ENCODE peak calls at places on chromosomes 2 and 18, in six cellular contexts. One of them, this sample, is unnamed. For H3K27me3, the result is how much of the 10 kb centered on the place peaks cover.

GRCh38 chr2:131659168-131659572 is 131.5 kb downstream of the CCDC74A start:
- DNase-seq in adrenal gland: peak
- DNase-seq in brain microvascular endothelial cell: no peak
- DNase-seq in tibial artery: no peak
- DNase-seq in CD4-positive, CD25-positive, alpha-beta regulatory T cell: no peak
- DNase-seq in GM23338: no peak
- DNase-seq in this sample: no peak

GRCh38 chr2:128041561-128041960 is 13.7 kb upstream of the SAP130 start:
- DNase-seq in adrenal gland: no peak
- DNase-seq in brain microvascular endothelial cell: no peak
- DNase-seq in tibial artery: no peak
- DNase-seq in CD4-positive, CD25-positive, alpha-beta regulatory T cell: no peak
- DNase-seq in GM23338: no peak
- DNase-seq in this sample: no peak

GRCh38 chr18:41604964-41605363 is 350.1 kb upstream of the PIK3C3 start:
- DNase-seq in adrenal gland: no peak
- DNase-seq in brain microvascular endothelial cell: no peak
- DNase-seq in tibial artery: no peak
- DNase-seq in CD4-positive, CD25-positive, alpha-beta regulatory T cell: no peak
- DNase-seq in GM23338: no peak
- DNase-seq in this sample: no peak

GRCh38 chr18:76573325-76574025 is 78.4 kb upstream of the ZNF516 start:
- DNase-seq in adrenal gland: no peak
- DNase-seq in brain microvascular endothelial cell: peak
- DNase-seq in tibial artery: no peak
- DNase-seq in CD4-positive, CD25-positive, alpha-beta regulatory T cell: no peak
- DNase-seq in GM23338: no peak
- DNase-seq in this sample: no peak

GRCh38 chr2:190882327-190882766 is 1.7 kb downstream of the GLS start:
- DNase-seq in adrenal gland: no peak
- DNase-seq in brain microvascular endothelial cell: no peak
- DNase-seq in tibial artery: no peak
- DNase-seq in CD4-positive, CD25-positive, alpha-beta regulatory T cell: no peak
- DNase-seq in GM23338: no peak
- DNase-seq in this sample: no peak

GRCh38 chr2:9228088-9228751 is 21.6 kb downstream of the ASAP2 start:
- DNase-seq in adrenal gland: no peak
- DNase-seq in brain microvascular endothelial cell: peak
- DNase-seq in tibial artery: no peak
- DNase-seq in CD4-positive, CD25-positive, alpha-beta regulatory T cell: no peak
- DNase-seq in GM23338: no peak
- DNase-seq in this sample: no peak

GRCh38 chr2:53896864-53897263 is 37.1 kb upstream of the GPR75 start:
- DNase-seq in adrenal gland: no peak
- DNase-seq in brain microvascular endothelial cell: peak
- DNase-seq in tibial artery: no peak
- DNase-seq in CD4-positive, CD25-positive, alpha-beta regulatory T cell: no peak
- DNase-seq in GM23338: no peak
- DNase-seq in this sample: no peak

GRCh38 chr2:62920070-62920469 is 130.6 kb upstream of the OTX1 start:
- DNase-seq in adrenal gland: no peak
- DNase-seq in brain microvascular endothelial cell: no peak
- DNase-seq in tibial artery: no peak
- DNase-seq in CD4-positive, CD25-positive, alpha-beta regulatory T cell: no peak
- DNase-seq in GM23338: no peak
- DNase-seq in this sample: no peak

GRCh38 chr2:25131567-25132295 is 36.6 kb downstream of the POMC start:
- DNase-seq in adrenal gland: no peak
- DNase-seq in brain microvascular endothelial cell: no peak
- DNase-seq in tibial artery: no peak
- DNase-seq in CD4-positive, CD25-positive, alpha-beta regulatory T cell: peak
- DNase-seq in GM23338: peak
- DNase-seq in this sample: no peak

DNA sequence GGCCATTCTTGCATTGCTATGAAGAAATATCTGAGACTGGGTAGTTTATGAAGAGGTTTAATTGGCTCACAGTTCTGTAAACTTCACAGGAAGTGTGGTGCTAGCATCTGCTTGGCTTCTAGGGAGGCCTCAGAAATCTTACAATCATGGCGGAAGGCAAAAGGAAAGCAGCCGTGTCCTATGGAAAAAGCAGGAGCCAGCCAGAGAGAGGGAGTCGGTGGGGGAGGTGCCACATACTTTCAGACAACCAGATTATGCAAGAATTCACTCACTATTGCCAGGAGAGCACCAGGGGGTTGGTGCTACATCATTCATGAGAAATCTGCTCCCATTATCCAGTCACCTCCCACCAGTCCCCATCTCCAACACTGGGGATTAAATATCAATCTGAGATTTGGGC is 64.1 kb downstream of the CPS1 start:
- DNase-seq in adrenal gland: no peak
- DNase-seq in brain microvascular endothelial cell: peak
- DNase-seq in tibial artery: no peak
- DNase-seq in CD4-positive, CD25-positive, alpha-beta regulatory T cell: no peak
- DNase-seq in GM23338: peak
- DNase-seq in this sample: no peak
- H3K27me3 ChIP-seq in adrenal gland: under half
- H3K27me3 ChIP-seq in brain microvascular endothelial cell: under half
- H3K27me3 ChIP-seq in tibial artery: under half
- H3K27me3 ChIP-seq in CD4-positive, CD25-positive, alpha-beta regulatory T cell: under half
- H3K27me3 ChIP-seq in GM23338: under half
- H3K27me3 ChIP-seq in this sample: under half

GRCh38 chr2:112640800-112641675 is 4.7 kb upstream of the SLC20A1 start:
- DNase-seq in adrenal gland: no peak
- DNase-seq in brain microvascular endothelial cell: peak
- DNase-seq in tibial artery: no peak
- DNase-seq in CD4-positive, CD25-positive, alpha-beta regulatory T cell: no peak
- DNase-seq in GM23338: no peak
- DNase-seq in this sample: no peak
- H3K27ac ChIP-seq in adrenal gland: no peak
- H3K27ac ChIP-seq in brain microvascular endothelial cell: peak
- H3K27ac ChIP-seq in tibial artery: peak
- H3K27ac ChIP-seq in CD4-positive, CD25-positive, alpha-beta regulatory T cell: no peak
- H3K27ac ChIP-seq in GM23338: no peak
- H3K27ac ChIP-seq in this sample: no peak

DNA sequence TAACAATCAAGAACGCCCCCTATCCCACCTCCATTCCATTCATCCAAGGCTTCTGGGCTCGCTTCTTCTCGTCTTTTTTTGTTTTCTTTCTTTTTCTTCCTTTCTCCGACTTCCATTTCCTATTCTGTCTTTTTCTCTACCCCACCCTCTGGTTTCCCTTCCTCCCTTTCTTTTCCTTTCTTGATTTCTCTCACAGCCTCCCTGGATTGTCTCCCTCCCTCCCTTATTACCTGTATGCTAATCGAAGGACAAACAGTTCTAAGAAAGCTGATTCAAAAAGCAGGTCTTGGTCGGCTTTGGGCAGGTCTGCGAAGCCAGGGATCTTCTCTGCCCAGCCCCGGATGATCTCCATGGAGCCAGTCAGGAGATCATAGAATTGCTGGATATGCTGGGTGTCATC is 6.0 kb downstream of the NR4A2 start:
- DNase-seq in adrenal gland: no peak
- DNase-seq in brain microvascular endothelial cell: no peak
- DNase-seq in tibial artery: no peak
- DNase-seq in CD4-positive, CD25-positive, alpha-beta regulatory T cell: no peak
- DNase-seq in GM23338: no peak
- DNase-seq in this sample: no peak
- H3K27me3 ChIP-seq in adrenal gland: under half
- H3K27me3 ChIP-seq in brain microvascular endothelial cell: under half
- H3K27me3 ChIP-seq in tibial artery: under half
- H3K27me3 ChIP-seq in CD4-positive, CD25-positive, alpha-beta regulatory T cell: under half
- H3K27me3 ChIP-seq in GM23338: half or more
- H3K27me3 ChIP-seq in this sample: under half

GRCh38 chr2:47190188-47190818 is 35.2 kb upstream of the STPG4 start:
- DNase-seq in adrenal gland: no peak
- DNase-seq in brain microvascular endothelial cell: peak
- DNase-seq in tibial artery: no peak
- DNase-seq in CD4-positive, CD25-positive, alpha-beta regulatory T cell: no peak
- DNase-seq in GM23338: no peak
- DNase-seq in this sample: no peak

GRCh38 chr2:47196499-47196898 is 41.4 kb upstream of the STPG4 start:
- DNase-seq in adrenal gland: no peak
- DNase-seq in brain microvascular endothelial cell: no peak
- DNase-seq in tibial artery: no peak
- DNase-seq in CD4-positive, CD25-positive, alpha-beta regulatory T cell: no peak
- DNase-seq in GM23338: no peak
- DNase-seq in this sample: no peak

GRCh38 chr2:47193607-47194006 is 38.5 kb upstream of the STPG4 start:
- DNase-seq in adrenal gland: no peak
- DNase-seq in brain microvascular endothelial cell: no peak
- DNase-seq in tibial artery: no peak
- DNase-seq in CD4-positive, CD25-positive, alpha-beta regulatory T cell: no peak
- DNase-seq in GM23338: no peak
- DNase-seq in this sample: peak

GRCh38 chr2:47195149-47195548 is 40.0 kb upstream of the STPG4 start:
- DNase-seq in adrenal gland: no peak
- DNase-seq in brain microvascular endothelial cell: no peak
- DNase-seq in tibial artery: no peak
- DNase-seq in CD4-positive, CD25-positive, alpha-beta regulatory T cell: no peak
- DNase-seq in GM23338: no peak
- DNase-seq in this sample: no peak

GRCh38 chr2:47194410-47194809 is 39.3 kb upstream of the STPG4 start:
- DNase-seq in adrenal gland: no peak
- DNase-seq in brain microvascular endothelial cell: no peak
- DNase-seq in tibial artery: no peak
- DNase-seq in CD4-positive, CD25-positive, alpha-beta regulatory T cell: no peak
- DNase-seq in GM23338: no peak
- DNase-seq in this sample: no peak
- H3K27ac ChIP-seq in adrenal gland: no peak
- H3K27ac ChIP-seq in brain microvascular endothelial cell: no peak
- H3K27ac ChIP-seq in tibial artery: no peak
- H3K27ac ChIP-seq in CD4-positive, CD25-positive, alpha-beta regulatory T cell: no peak
- H3K27ac ChIP-seq in GM23338: no peak
- H3K27ac ChIP-seq in this sample: no peak

DNA sequence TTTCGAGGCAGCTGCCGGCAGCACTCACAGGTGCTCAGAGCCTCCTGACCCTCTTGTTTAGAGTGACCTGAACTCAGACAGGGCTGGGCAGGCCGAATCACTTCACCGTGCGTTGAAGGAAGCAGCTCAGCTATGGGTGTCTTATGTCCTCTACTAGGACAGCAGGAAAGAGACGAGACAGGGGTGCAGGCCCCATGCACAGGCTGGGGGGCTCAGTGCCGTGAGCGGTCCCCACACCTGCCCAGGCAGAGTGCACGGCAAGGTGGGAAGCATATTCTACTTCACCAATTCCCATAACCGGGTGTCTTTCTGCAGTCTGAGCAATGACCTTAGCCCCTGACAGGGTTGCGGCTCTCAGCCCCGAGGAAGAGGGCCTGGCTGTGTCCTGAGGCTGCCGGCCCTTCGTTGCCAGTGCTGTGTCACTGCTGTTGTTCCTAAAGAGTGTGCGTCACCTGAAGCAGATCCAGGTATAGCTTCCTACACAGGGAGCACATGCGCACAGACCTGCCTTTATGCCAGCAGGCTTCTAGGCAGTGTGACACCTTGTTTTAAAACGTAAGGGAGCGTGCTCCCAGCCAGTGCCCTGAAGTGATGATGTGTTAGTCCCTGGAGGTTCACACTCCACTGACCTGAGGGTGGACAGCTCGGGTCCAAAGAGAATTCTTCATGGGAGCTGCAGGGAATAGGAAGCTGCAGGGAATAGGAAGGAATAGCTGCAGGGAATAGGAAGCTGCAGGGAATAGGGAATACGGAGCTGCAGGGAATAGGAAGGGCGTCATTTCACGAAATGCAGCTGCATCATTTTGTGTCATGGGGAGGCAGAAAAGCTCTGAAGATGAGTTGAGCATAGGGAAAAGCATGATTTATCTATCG is 207.9 kb upstream of the SALL3 start:
- DNase-seq in adrenal gland: no peak
- DNase-seq in brain microvascular endothelial cell: no peak
- DNase-seq in tibial artery: no peak
- DNase-seq in CD4-positive, CD25-positive, alpha-beta regulatory T cell: no peak
- DNase-seq in GM23338: no peak
- DNase-seq in this sample: no peak
- H3K27me3 ChIP-seq in adrenal gland: under half
- H3K27me3 ChIP-seq in brain microvascular endothelial cell: under half
- H3K27me3 ChIP-seq in tibial artery: under half
- H3K27me3 ChIP-seq in CD4-positive, CD25-positive, alpha-beta regulatory T cell: under half
- H3K27me3 ChIP-seq in GM23338: under half
- H3K27me3 ChIP-seq in this sample: under half

GRCh38 chr2:47422560-47422959 is 19.6 kb downstream of the MSH2 start:
- DNase-seq in adrenal gland: no peak
- DNase-seq in brain microvascular endothelial cell: no peak
- DNase-seq in tibial artery: no peak
- DNase-seq in CD4-positive, CD25-positive, alpha-beta regulatory T cell: no peak
- DNase-seq in GM23338: no peak
- DNase-seq in this sample: no peak
- H3K27ac ChIP-seq in adrenal gland: no peak
- H3K27ac ChIP-seq in brain microvascular endothelial cell: peak
- H3K27ac ChIP-seq in tibial artery: no peak
- H3K27ac ChIP-seq in CD4-positive, CD25-positive, alpha-beta regulatory T cell: no peak
- H3K27ac ChIP-seq in GM23338: peak
- H3K27ac ChIP-seq in this sample: no peak

DNA sequence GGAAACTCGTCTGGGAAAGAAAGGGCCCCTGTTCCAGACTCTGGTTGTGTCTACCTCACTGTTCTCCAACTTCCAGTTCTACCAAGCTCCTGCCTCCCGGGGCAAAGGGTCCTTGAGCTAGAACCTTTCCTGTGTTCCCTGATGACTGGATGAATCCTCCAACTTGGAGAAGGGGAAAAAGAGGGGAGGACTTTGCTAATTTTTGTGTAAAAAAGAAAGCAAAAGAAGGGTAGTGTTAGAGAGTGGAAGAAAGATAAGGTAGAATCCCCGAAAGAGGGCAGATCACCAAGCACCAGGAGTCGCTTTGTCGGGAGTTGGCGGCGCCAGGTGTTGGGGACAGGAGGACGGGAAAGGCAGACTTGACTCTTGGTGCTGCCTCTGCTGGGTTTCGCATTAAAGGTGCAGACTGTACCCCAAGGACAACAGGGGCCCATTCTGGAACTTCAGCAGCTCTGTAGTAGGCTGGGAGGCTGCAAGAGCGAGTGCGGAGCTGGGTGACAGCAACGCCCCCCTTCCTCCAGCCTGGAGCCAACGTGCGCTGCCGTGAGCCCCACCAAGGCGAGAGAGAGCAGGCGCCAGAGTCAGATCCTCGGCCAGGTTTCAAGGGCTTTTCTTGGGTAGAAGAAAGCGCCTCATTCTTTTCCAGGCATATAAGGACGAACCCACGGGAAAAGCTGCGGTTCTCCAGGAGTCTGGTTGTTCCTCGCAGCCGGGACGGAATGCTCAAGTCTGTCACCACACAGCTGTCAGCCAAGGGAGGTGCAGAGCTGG is 1.7 kb downstream of the DOK6 start:
- DNase-seq in adrenal gland: no peak
- DNase-seq in brain microvascular endothelial cell: no peak
- DNase-seq in tibial artery: no peak
- DNase-seq in CD4-positive, CD25-positive, alpha-beta regulatory T cell: no peak
- DNase-seq in GM23338: peak
- DNase-seq in this sample: no peak
- H3K27me3 ChIP-seq in adrenal gland: under half
- H3K27me3 ChIP-seq in brain microvascular endothelial cell: under half
- H3K27me3 ChIP-seq in tibial artery: under half
- H3K27me3 ChIP-seq in CD4-positive, CD25-positive, alpha-beta regulatory T cell: under half
- H3K27me3 ChIP-seq in GM23338: half or more
- H3K27me3 ChIP-seq in this sample: under half